ENCODE peak calls at places on chromosomes 4 and X, in four cellular contexts. S, A, E and U are unnamed samples.

GRCh38 chrX:24466025-24466424 is 939 bp downstream of the PDK3 start:
- DNase-seq in S (no peak), A (no peak), E (no peak), U (no peak)

GRCh38 chrX:111869639-111870034 is 6.3 kb upstream of the TRPC5OS start:
- DNase-seq in S (peak; percentile 8), A (peak; percentile 79), E (peak; percentile 50), U (peak; percentile 56)

GRCh38 chrX:12950851-12951589 is 23.9 kb upstream of the TMSB4X start:
- DNase-seq in S (no peak), A (peak; percentile 55), E (no peak), U (peak; percentile 55)

GRCh38 chr4:99135541-99136173 is 8.4 kb downstream of the ADH4 start:
- DNase-seq in S (no peak), A (no peak), E (no peak), U (no peak)

GRCh38 chrX:97787311-97787710 is 903.6 kb downstream of the RPA4 start:
- DNase-seq in S (no peak), A (no peak), E (no peak), U (no peak)

GRCh38 chr4:37682701-37683401 is 3.3 kb downstream of the RELL1 start:
- DNase-seq in S (no peak), A (no peak), E (no peak), U (no peak)

GRCh38 chr4:112069110-112069509 is 76.1 kb upstream of the FAM241A start:
- DNase-seq in S (no peak), A (no peak), E (peak; percentile 17), U (no peak)

GRCh38 chr4:116953947-116954346 is 131.4 kb downstream of the TRAM1L1 start:
- DNase-seq in S (no peak), A (no peak), E (no peak), U (no peak)

GRCh38 chr4:138243369-138243768 is 1.2 kb upstream of the SLC7A11 start:
- DNase-seq in S (no peak), A (no peak), E (no peak), U (no peak)

GRCh38 chr4:19736968-19737756 is 514.5 kb upstream of the SLIT2 start:
- DNase-seq in S (no peak), A (no peak), E (peak; percentile 6), U (no peak)

GRCh38 chr4:150302553-150302952 is 224.3 kb downstream of the DCLK2 start:
- DNase-seq in S (peak; percentile 93), A (no peak), E (peak; percentile 94), U (peak; percentile 58)

GRCh38 chrX:13495232-13495631 is 74.2 kb upstream of the EGFL6 start:
- DNase-seq in S (no peak), A (no peak), E (no peak), U (peak; percentile 81)

GRCh38 chr4:86453044-86453501 is 93.2 kb upstream of the MAPK10 start:
- DNase-seq in S (peak; percentile 51), A (no peak), E (no peak), U (no peak)

GRCh38 chr4:122798101-122798500 is 28.5 kb upstream of the FGF2 start:
- DNase-seq in S (peak; percentile 88), A (no peak), E (peak; percentile 99), U (peak; percentile 16)

GRCh38 chr4:17448689-17449088 is 63.2 kb downstream of the QDPR start:
- DNase-seq in S (peak; percentile 27), A (no peak), E (peak; percentile 48), U (no peak)

GRCh38 chrX:36856849-36857248 is 151.3 kb upstream of the FAM47C start:
- DNase-seq in S (no peak), A (no peak), E (no peak), U (no peak)

GRCh38 chrX:67614414-67614813 is 70.6 kb downstream of the AR start:
- DNase-seq in S (no peak), A (no peak), E (peak; percentile 66), U (no peak)

GRCh38 chr4:125750827-125751466 is 436.2 kb downstream of the FAT4 start:
- DNase-seq in S (no peak), A (peak; percentile 51), E (peak; percentile 52), U (peak; percentile 22)

GRCh38 chr4:118997601-118998000 is 108.9 kb downstream of the SYNPO2 start:
- DNase-seq in S (no peak), A (peak; percentile 15), E (peak; percentile 58), U (no peak)

GRCh38 chr4:159416073-159416472 is 313.2 kb downstream of the RAPGEF2 start:
- DNase-seq in S (no peak), A (no peak), E (no peak), U (no peak)

GRCh38 chr4:86106475-86106874 is 253.4 kb downstream of the MAPK10 start:
- DNase-seq in S (no peak), A (no peak), E (no peak), U (no peak)

GRCh38 chr4:89247951-89248350 is 59.6 kb downstream of the GPRIN3 start:
- DNase-seq in S (no peak), A (no peak), E (no peak), U (no peak)

GRCh38 chr4:123871351-123871750 is 474.8 kb downstream of the SPRY1 start:
- DNase-seq in S (no peak), A (peak; percentile 12), E (no peak), U (no peak)

GRCh38 chrX:151815461-151815860 is 80.9 kb downstream of the CNGA2 start:
- DNase-seq in S (no peak), A (no peak), E (peak; percentile 65), U (no peak)

GRCh38 chr4:6523251-6523650 is 50.8 kb upstream of the PPP2R2C start:
- DNase-seq in S (no peak), A (no peak), E (no peak), U (no peak)

DNA sequence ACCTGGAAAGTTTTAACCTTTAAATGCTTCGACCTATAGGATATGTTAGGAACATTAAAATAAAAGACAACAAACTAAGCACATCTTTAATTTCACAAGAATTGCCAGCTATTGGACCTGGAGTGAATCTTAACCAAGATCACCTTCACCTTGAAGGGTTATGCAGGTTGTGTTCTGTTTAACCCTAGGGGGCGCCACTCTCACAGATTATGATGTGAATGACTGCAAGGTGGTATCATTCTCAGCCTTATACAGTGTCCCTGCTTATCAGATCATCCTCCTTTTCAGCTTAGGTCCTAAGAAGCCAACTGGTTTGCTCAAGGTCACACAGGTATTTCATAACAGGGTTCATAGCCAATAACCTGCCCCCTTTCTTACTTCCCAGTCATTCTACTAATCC is 23.5 kb downstream of the INTS6L start:
- DNase-seq in S (no peak), A (no peak), E (no peak), U (no peak)
- TF ChIP-seq CTCF in S (no peak), A (peak; percentile 6), E (no peak), U (no peak)

GRCh38 chr4:185398618-185399017 is 2.0 kb downstream of the ANKRD37 start:
- DNase-seq in S (no peak), A (no peak), E (no peak), U (no peak)

GRCh38 chr4:185394568-185395254 is 1.0 kb downstream of the LRP2BP start:
- DNase-seq in S (no peak), A (no peak), E (peak; percentile 12), U (no peak)

GRCh38 chr4:185396724-185397402 is at the start of gene ANKRD37:
- DNase-seq in S (no peak), A (peak; percentile 61), E (peak; percentile 38), U (peak; percentile 32)

GRCh38 chr4:185395255-185395955 is at the start of gene LRP2BP:
- DNase-seq in S (no peak), A (no peak), E (peak; percentile 4), U (no peak)

DNA sequence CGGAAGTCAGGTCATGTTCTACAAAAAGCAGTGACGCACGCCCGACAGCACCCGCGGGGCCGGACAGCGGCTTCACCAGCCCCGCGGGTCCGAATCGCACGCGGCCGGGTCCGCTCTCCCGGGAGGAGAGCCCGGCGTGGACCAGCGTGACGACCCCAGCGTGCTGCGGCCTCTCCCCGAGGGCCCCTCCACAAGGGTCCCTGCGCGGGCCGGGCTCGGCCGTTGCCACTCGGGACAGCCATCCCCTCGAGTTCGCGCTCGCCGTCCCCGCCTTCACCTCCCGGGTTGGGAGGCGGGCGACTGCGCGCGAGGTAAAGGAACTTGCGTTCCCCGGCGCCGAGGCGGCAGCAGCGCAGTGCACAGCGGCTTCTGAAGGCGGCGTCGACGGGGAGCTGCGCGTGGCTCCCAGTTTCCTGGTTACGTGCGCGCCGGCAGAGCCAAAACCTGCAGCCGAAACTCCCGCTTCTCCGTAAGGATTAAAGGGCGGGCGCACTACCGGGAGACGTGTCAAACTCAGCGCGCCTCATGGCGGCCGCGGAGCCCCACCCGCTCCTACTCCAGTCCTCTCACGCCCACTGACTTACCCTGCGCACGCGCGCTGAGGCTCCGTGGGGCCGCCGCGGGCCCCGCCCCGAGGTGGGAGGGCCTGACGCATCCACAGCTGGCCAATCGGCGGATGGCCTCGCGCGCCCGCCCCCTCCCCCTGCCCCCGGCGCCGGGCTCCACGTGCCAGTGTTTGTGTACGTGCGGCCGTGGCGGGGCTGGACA is 416 bp upstream of the LRP2BP start:
- DNase-seq in S (peak; percentile 91), A (peak; percentile 96), E (peak; percentile 98), U (peak; percentile 95)
- TF ChIP-seq CTCF in S (no peak), A (no peak), E (no peak), U (no peak)

GRCh38 chrX:121581885-121582284 is 534.5 kb downstream of the GLUD2 start:
- DNase-seq in S (no peak), A (peak; percentile 5), E (no peak), U (no peak)

DNA sequence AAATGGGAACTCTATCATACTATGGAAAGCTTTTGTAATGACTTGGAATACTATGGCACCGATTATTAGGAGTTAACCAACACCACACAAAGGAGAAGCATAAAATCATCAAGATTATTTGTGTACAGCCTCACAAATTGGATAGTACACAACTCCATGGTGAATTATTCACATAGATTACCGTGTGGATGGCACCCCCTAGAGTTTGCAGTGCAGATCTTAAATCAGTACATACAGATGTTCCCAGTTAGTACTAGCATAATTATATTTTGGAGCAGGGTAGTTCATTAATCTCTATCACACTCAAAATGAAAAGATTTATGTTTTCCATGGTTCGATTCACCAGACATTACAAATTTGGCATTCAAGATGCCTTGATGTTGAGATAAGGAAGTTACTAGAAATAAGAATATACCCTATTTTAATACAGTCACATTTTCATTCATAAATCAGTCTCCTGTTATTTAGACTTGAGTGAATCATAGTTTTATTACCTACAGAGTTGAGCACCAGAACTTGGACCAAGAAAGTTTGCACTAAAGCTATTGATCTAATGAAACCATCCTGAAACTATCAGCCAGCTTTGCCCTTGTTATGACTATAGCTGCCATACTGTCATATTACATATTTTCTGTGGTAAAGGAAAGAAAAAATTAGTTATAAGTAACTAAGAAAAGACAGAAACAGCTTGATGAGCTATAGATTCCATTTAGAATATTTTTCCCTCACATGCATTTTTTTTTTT is 531.8 kb downstream of the GLUD2 start:
- DNase-seq in S (no peak), A (peak; percentile 32), E (peak; percentile 1), U (peak; percentile 49)
- TF ChIP-seq CTCF in S (no peak), A (peak; percentile 37), E (peak; percentile 38), U (no peak)

GRCh38 chrX:130120746-130121504 is 10.6 kb upstream of the ELF4 start:
- DNase-seq in S (no peak), A (peak; percentile 71), E (peak; percentile 78), U (peak; percentile 65)

GRCh38 chrX:130118941-130119640 is 8.8 kb upstream of the ELF4 start:
- DNase-seq in S (peak; percentile 21), A (no peak), E (peak; percentile 51), U (no peak)

GRCh38 chrX:130120321-130120731 is 10.0 kb upstream of the ELF4 start:
- DNase-seq in S (no peak), A (peak; percentile 35), E (no peak), U (no peak)

GRCh38 chrX:130118396-130118795 is 8.1 kb upstream of the ELF4 start:
- DNase-seq in S (peak; percentile 55), A (no peak), E (peak; percentile 87), U (peak; percentile 40)

GRCh38 chrX:130121505-130121800 is 11.2 kb upstream of the ELF4 start:
- DNase-seq in S (no peak), A (no peak), E (no peak), U (no peak)
- TF ChIP-seq CTCF in S (no peak), A (no peak), E (no peak), U (no peak)